ENCODE peak calls at places on chromosome X, in seven cellular contexts. L is K562, Z is IMR-90, H is body of pancreas, D is uterus, I is sigmoid colon, X is A549. B is an unnamed sample.
A peak's percentile ranks its signal among the peaks of the same experiment; 100 is the strongest.

GRCh38 chrX:95885074-95885473 is 799.6 kb upstream of the DIAPH2 start:
- DNase-seq in L (no peak), Z (no peak), H (no peak), D (no peak), I (peak; percentile 36), X (no peak), B (peak; percentile 30)

GRCh38 chrX:103157511-103158316 is 57.2 kb upstream of the BEX4 start:
- DNase-seq in L (peak; percentile 29), Z (peak; percentile 27), H (peak; percentile 51), D (no peak), I (no peak), X (peak; percentile 23), B (no peak)

GRCh38 chrX:151505796-151506195 is 57.7 kb upstream of the PASD1 start:
- DNase-seq in L (peak; percentile 19), Z (no peak), H (peak; percentile 11), D (no peak), I (no peak), X (peak; percentile 24), B (no peak)

GRCh38 chrX:85963736-85964135 is 83.6 kb downstream of the CHM start:
- DNase-seq in L (no peak), Z (peak; percentile 96), H (no peak), D (no peak), I (no peak), X (peak; percentile 27), B (no peak)

GRCh38 chrX:11341274-11342256 is 48.4 kb downstream of the AMELX start:
- DNase-seq in L (peak; percentile 44), Z (peak; percentile 79), H (peak; percentile 42), D (peak; percentile 77), I (peak; percentile 82), X (peak; percentile 8), B (peak; percentile 31)

GRCh38 chrX:29155286-29155685 is 568.0 kb downstream of the IL1RAPL1 start:
- DNase-seq in L (no peak), Z (no peak), H (no peak), D (no peak), I (no peak), X (no peak), B (no peak)

GRCh38 chrX:51641421-51642021 is 22.8 kb upstream of the CENPVL3 start:
- DNase-seq in L (peak; percentile 9), Z (peak; percentile 60), H (peak; percentile 13), D (no peak), I (no peak), X (peak; percentile 39), B (no peak)

GRCh38 chrX:70033348-70033747 is 16.4 kb downstream of the AWAT2 start:
- DNase-seq in L (peak; percentile 53), Z (peak; percentile 21), H (peak; percentile 33), D (no peak), I (no peak), X (peak; percentile 40), B (no peak)

GRCh38 chrX:1472975-1473374 is 20.3 kb upstream of the ASMTL start:
- DNase-seq in L (no peak), Z (no peak), H (no peak), D (no peak), I (no peak), X (no peak), B (no peak)

GRCh38 chrX:21996872-21997271 is 35.3 kb upstream of the PHEX start:
- DNase-seq in L (no peak), Z (peak; percentile 84), H (no peak), D (no peak), I (no peak), X (peak; percentile 41), B (no peak)

GRCh38 chrX:54496936-54497335 is 902 bp upstream of the FGD1 start:
- DNase-seq in L (no peak), Z (no peak), H (no peak), D (no peak), I (no peak), X (no peak), B (no peak)

GRCh38 chrX:40132751-40133150 is 35.0 kb upstream of the BCOR start:
- DNase-seq in L (peak; percentile 78), Z (peak; percentile 81), H (peak; percentile 80), D (peak; percentile 90), I (peak; percentile 92), X (peak; percentile 74), B (peak; percentile 60)

DNA sequence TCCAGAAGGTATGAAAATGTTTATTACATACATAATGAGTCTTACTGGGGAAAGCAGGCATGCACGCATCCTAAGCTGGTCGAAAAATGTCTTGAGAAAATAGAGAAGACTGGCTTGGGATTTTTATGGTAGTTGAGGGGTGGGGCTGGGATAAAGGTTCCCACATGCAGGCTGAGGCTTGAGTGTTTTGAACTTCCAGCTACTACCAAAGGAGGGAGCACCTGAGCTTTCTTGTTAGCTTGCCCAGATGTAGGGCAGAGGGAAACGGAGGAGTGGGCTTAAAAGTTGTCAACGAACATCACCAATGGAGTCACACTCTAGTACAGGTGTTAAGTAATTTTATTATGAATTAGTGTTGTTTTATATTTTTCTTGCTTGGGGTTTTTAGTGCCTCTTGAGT is 39.6 kb upstream of the SRPX start:
- DNase-seq in L (peak; percentile 6), Z (peak; percentile 11), H (peak; percentile 16), D (no peak), I (no peak), X (peak; percentile 49), B (peak; percentile 25)
- TF ChIP-seq CTCF in L (peak; percentile 58), Z (peak; percentile 33), H (peak; percentile 31), D (no peak), I (no peak), X (peak; percentile 47), B (peak; percentile 20)

GRCh38 chrX:44872319-44872816 is 620 bp upstream of the KDM6A start:
- DNase-seq in L (peak; percentile 45), Z (peak; percentile 4), H (peak; percentile 67), D (peak; percentile 44), I (peak; percentile 77), X (no peak), B (peak; percentile 65)
- TF ChIP-seq POLR2A in L (no peak), Z (no peak), H (no peak), D (no peak), I (no peak), X (peak; percentile 59), B (no peak)

GRCh38 chrX:100647095-100647494 is 3.1 kb downstream of the SRPX2 start:
- DNase-seq in L (no peak), Z (no peak), H (no peak), D (no peak), I (no peak), X (no peak), B (no peak)
- TF ChIP-seq CTCF in L (no peak), Z (no peak), H (no peak), D (no peak), I (no peak), X (no peak), B (no peak)

GRCh38 chrX:24464836-24465523 is at the start of gene PDK3:
- DNase-seq in L (peak; percentile 91), Z (peak; percentile 77), H (peak; percentile 95), D (peak; percentile 87), I (peak; percentile 96), X (peak; percentile 88), B (peak; percentile 92)
- TF ChIP-seq POLR2A in L (no peak), Z (no peak), H (peak; percentile 52), D (peak; percentile 68), I (peak; percentile 36), X (peak; percentile 77), B (peak; percentile 70)

GRCh38 chrX:135973025-135973547 is 702 bp downstream of the MMGT1 start:
- DNase-seq in L (peak; percentile 7), Z (peak; percentile 13), H (peak; percentile 8), D (no peak), I (no peak), X (peak; percentile 58), B (peak; percentile 26)
- TF ChIP-seq CTCF in L (peak; percentile 31), Z (no peak), H (no peak), D (no peak), I (no peak), X (peak; percentile 31), B (no peak)

DNA sequence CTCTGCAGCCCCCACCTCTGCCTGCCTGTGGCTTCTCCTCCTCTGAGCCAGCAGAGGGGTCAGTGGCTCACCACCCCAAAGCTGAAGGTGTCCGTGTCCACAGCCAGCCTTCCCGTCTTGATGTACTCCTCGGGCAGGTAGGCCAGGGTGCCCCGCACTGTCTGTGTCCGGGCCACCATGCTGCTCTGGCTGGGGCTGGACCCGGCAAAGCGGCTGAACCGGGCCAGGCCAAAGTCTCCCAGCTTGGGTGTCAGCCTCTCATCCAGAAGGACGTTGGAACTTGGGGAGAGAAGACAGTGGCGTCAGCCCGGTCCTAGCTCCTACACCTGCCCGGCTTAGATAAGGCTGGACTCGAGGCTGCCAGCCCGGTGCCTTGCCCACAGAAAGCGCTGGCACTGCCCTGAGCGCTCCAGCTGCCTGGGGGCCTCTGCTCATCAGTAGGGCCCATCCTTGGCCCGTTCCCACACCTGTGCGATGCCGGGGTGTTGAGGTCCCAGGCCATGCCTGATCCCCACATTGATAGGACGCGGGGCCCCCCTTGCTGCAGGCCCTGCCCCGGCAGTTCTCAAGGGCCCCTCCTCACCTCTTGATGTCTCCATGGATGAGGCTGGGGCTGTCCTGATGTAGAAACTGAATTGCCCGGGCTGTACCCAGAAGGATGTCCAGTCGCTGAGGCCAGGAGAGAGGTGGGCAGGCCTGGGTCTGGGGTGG is 3.2 kb downstream of the IRAK1 start:
- DNase-seq in L (no peak), Z (no peak), H (no peak), D (no peak), I (no peak), X (no peak), B (no peak)
- TF ChIP-seq POLR2A in L (no peak), Z (no peak), H (no peak), D (no peak), I (no peak), X (no peak), B (no peak)

GRCh38 chrX:2652106-2652505 is 39.0 kb upstream of the CD99 start:
- DNase-seq in L (no peak), Z (no peak), H (no peak), D (no peak), I (no peak), X (peak; percentile 13), B (no peak)

GRCh38 chrX:2647627-2648026 is 43.5 kb upstream of the CD99 start:
- DNase-seq in L (no peak), Z (no peak), H (no peak), D (no peak), I (no peak), X (no peak), B (no peak)

GRCh38 chrX:2650037-2650436 is 41.1 kb upstream of the CD99 start:
- DNase-seq in L (no peak), Z (no peak), H (no peak), D (no peak), I (no peak), X (no peak), B (no peak)

GRCh38 chrX:2654436-2655340 is 36.4 kb upstream of the CD99 start:
- DNase-seq in L (no peak), Z (no peak), H (peak; percentile 82), D (no peak), I (no peak), X (peak; percentile 56), B (peak; percentile 77)

GRCh38 chrX:2650865-2651264 is 40.2 kb upstream of the CD99 start:
- DNase-seq in L (no peak), Z (peak; percentile 42), H (no peak), D (no peak), I (no peak), X (no peak), B (no peak)
- TF ChIP-seq CTCF in L (no peak), Z (no peak), H (no peak), D (no peak), I (no peak), X (no peak), B (no peak)